ENCODE peak calls at places on chromosomes 13 and 19, in nine cellular contexts. One of them, this sample, is unnamed.

GRCh38 chr13:74200081-74200480 is 65.9 kb upstream of the KLF12 start:
- DNase-seq in uterus: no peak
- DNase-seq in tibial nerve: no peak
- DNase-seq in AG10803: peak
- DNase-seq in thoracic aorta: no peak
- DNase-seq in coronary artery: no peak
- DNase-seq in esophagus squamous epithelium: no peak
- DNase-seq in A549: no peak
- DNase-seq in cardiac fibroblast: no peak
- DNase-seq in this sample: no peak

GRCh38 chr19:3061214-3062161 is 807 bp downstream of the TLE5 start:
- DNase-seq in uterus: peak
- DNase-seq in tibial nerve: no peak
- DNase-seq in AG10803: peak
- DNase-seq in thoracic aorta: no peak
- DNase-seq in coronary artery: no peak
- DNase-seq in esophagus squamous epithelium: no peak
- DNase-seq in A549: no peak
- DNase-seq in cardiac fibroblast: peak
- DNase-seq in this sample: peak

GRCh38 chr19:45405435-45406164 is 731 bp upstream of the PPP1R13L start:
- DNase-seq in uterus: peak
- DNase-seq in tibial nerve: peak
- DNase-seq in AG10803: peak
- DNase-seq in thoracic aorta: peak
- DNase-seq in coronary artery: peak
- DNase-seq in esophagus squamous epithelium: no peak
- DNase-seq in A549: peak
- DNase-seq in cardiac fibroblast: peak
- DNase-seq in this sample: peak

GRCh38 chr13:88544836-88545235 is 873.7 kb downstream of the SLITRK5 start:
- DNase-seq in uterus: no peak
- DNase-seq in tibial nerve: no peak
- DNase-seq in AG10803: no peak
- DNase-seq in thoracic aorta: no peak
- DNase-seq in coronary artery: no peak
- DNase-seq in esophagus squamous epithelium: no peak
- DNase-seq in A549: no peak
- DNase-seq in cardiac fibroblast: no peak
- DNase-seq in this sample: no peak

GRCh38 chr19:13053761-13054604 is 48.7 kb downstream of the LYL1 start:
- DNase-seq in uterus: peak
- DNase-seq in tibial nerve: peak
- DNase-seq in AG10803: peak
- DNase-seq in thoracic aorta: no peak
- DNase-seq in coronary artery: peak
- DNase-seq in esophagus squamous epithelium: no peak
- DNase-seq in A549: no peak
- DNase-seq in cardiac fibroblast: peak
- DNase-seq in this sample: no peak

GRCh38 chr19:38049105-38049649 is 142.2 kb downstream of the SIPA1L3 start:
- DNase-seq in uterus: no peak
- DNase-seq in tibial nerve: no peak
- DNase-seq in AG10803: peak
- DNase-seq in thoracic aorta: no peak
- DNase-seq in coronary artery: no peak
- DNase-seq in esophagus squamous epithelium: no peak
- DNase-seq in A549: no peak
- DNase-seq in cardiac fibroblast: peak
- DNase-seq in this sample: peak

GRCh38 chr19:5246554-5247155 is 94.0 kb downstream of the PTPRS start:
- DNase-seq in uterus: no peak
- DNase-seq in tibial nerve: no peak
- DNase-seq in AG10803: no peak
- DNase-seq in thoracic aorta: no peak
- DNase-seq in coronary artery: no peak
- DNase-seq in esophagus squamous epithelium: no peak
- DNase-seq in A549: no peak
- DNase-seq in cardiac fibroblast: no peak
- DNase-seq in this sample: no peak

GRCh38 chr19:54164369-54165068 is 5.0 kb upstream of the LENG1 start:
- DNase-seq in uterus: peak
- DNase-seq in tibial nerve: peak
- DNase-seq in AG10803: no peak
- DNase-seq in thoracic aorta: no peak
- DNase-seq in coronary artery: no peak
- DNase-seq in esophagus squamous epithelium: no peak
- DNase-seq in A549: peak
- DNase-seq in cardiac fibroblast: peak
- DNase-seq in this sample: peak

GRCh38 chr13:40910324-40911050 is 108.6 kb downstream of the ELF1 start:
- DNase-seq in uterus: no peak
- DNase-seq in tibial nerve: no peak
- DNase-seq in AG10803: peak
- DNase-seq in thoracic aorta: no peak
- DNase-seq in coronary artery: no peak
- DNase-seq in esophagus squamous epithelium: no peak
- DNase-seq in A549: no peak
- DNase-seq in cardiac fibroblast: peak
- DNase-seq in this sample: peak

GRCh38 chr19:17296278-17296677 is 6.9 kb downstream of the ABHD8 start:
- DNase-seq in uterus: no peak
- DNase-seq in tibial nerve: no peak
- DNase-seq in AG10803: peak
- DNase-seq in thoracic aorta: no peak
- DNase-seq in coronary artery: no peak
- DNase-seq in esophagus squamous epithelium: no peak
- DNase-seq in A549: peak
- DNase-seq in cardiac fibroblast: no peak
- DNase-seq in this sample: no peak

GRCh38 chr19:55544776-55545439 is 435 bp downstream of the SBK3 start:
- DNase-seq in uterus: no peak
- DNase-seq in tibial nerve: no peak
- DNase-seq in AG10803: no peak
- DNase-seq in thoracic aorta: no peak
- DNase-seq in coronary artery: no peak
- DNase-seq in esophagus squamous epithelium: no peak
- DNase-seq in A549: no peak
- DNase-seq in cardiac fibroblast: no peak
- DNase-seq in this sample: no peak

GRCh38 chr19:35061583-35062373 is 20.3 kb downstream of the HPN start:
- DNase-seq in uterus: no peak
- DNase-seq in tibial nerve: no peak
- DNase-seq in AG10803: peak
- DNase-seq in thoracic aorta: no peak
- DNase-seq in coronary artery: no peak
- DNase-seq in esophagus squamous epithelium: no peak
- DNase-seq in A549: no peak
- DNase-seq in cardiac fibroblast: no peak
- DNase-seq in this sample: no peak

GRCh38 chr19:29623726-29624488 is 17.8 kb downstream of the POP4 start:
- DNase-seq in uterus: no peak
- DNase-seq in tibial nerve: no peak
- DNase-seq in AG10803: no peak
- DNase-seq in thoracic aorta: no peak
- DNase-seq in coronary artery: no peak
- DNase-seq in esophagus squamous epithelium: no peak
- DNase-seq in A549: no peak
- DNase-seq in cardiac fibroblast: no peak
- DNase-seq in this sample: peak

GRCh38 chr19:46962030-46962570 is 57.5 kb upstream of the NPAS1 start:
- DNase-seq in uterus: no peak
- DNase-seq in tibial nerve: no peak
- DNase-seq in AG10803: no peak
- DNase-seq in thoracic aorta: no peak
- DNase-seq in coronary artery: no peak
- DNase-seq in esophagus squamous epithelium: no peak
- DNase-seq in A549: no peak
- DNase-seq in cardiac fibroblast: no peak
- DNase-seq in this sample: no peak

GRCh38 chr19:41792513-41793413 is 3.6 kb upstream of the CEACAM3 start:
- DNase-seq in uterus: no peak
- DNase-seq in tibial nerve: peak
- DNase-seq in AG10803: peak
- DNase-seq in thoracic aorta: no peak
- DNase-seq in coronary artery: no peak
- DNase-seq in esophagus squamous epithelium: no peak
- DNase-seq in A549: peak
- DNase-seq in cardiac fibroblast: peak
- DNase-seq in this sample: peak

GRCh38 chr19:45423033-45423588 is 606 bp downstream of the ERCC1 start:
- DNase-seq in uterus: peak
- DNase-seq in tibial nerve: no peak
- DNase-seq in AG10803: no peak
- DNase-seq in thoracic aorta: no peak
- DNase-seq in coronary artery: no peak
- DNase-seq in esophagus squamous epithelium: no peak
- DNase-seq in A549: peak
- DNase-seq in cardiac fibroblast: no peak
- DNase-seq in this sample: no peak

GRCh38 chr13:76884167-76884566 is 2.0 kb downstream of the KCTD12 start:
- DNase-seq in uterus: peak
- DNase-seq in tibial nerve: no peak
- DNase-seq in AG10803: peak
- DNase-seq in thoracic aorta: no peak
- DNase-seq in coronary artery: no peak
- DNase-seq in esophagus squamous epithelium: no peak
- DNase-seq in A549: no peak
- DNase-seq in cardiac fibroblast: peak
- DNase-seq in this sample: peak

GRCh38 chr13:23750383-23751121 is 138.6 kb downstream of the MIPEP start:
- DNase-seq in uterus: no peak
- DNase-seq in tibial nerve: no peak
- DNase-seq in AG10803: no peak
- DNase-seq in thoracic aorta: no peak
- DNase-seq in coronary artery: no peak
- DNase-seq in esophagus squamous epithelium: no peak
- DNase-seq in A549: no peak
- DNase-seq in cardiac fibroblast: peak
- DNase-seq in this sample: no peak

DNA sequence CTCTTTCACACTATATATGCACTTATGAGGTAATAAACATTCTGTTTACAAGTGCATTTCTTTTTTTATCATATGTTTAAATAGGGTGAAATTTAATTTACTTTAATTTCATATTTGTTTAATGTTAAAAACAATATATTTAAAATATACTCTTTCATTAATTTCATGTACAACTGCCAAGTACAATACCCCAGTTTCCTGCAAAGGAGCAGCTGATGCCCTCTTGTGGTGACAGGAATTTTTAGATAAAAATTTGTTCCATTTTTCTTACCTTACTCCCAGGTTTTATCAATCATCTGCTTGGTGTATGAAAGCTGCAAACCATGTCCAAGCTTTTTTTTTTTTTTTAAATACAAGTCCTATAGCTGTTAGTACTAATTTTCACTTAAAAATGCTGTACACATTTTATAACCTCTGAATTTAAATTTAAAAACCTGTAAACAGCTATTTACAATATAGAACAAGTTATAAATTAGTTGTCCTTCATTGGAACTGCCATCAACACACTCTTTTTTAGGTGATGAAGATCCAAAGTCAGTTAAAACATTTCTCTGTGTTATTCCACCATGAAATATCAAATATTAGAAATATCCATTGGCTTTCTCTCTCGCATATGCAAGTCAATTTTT is 4.9 kb downstream of the PCDH20 start:
- DNase-seq in uterus: no peak
- DNase-seq in tibial nerve: no peak
- DNase-seq in AG10803: peak
- DNase-seq in thoracic aorta: no peak
- DNase-seq in coronary artery: no peak
- DNase-seq in esophagus squamous epithelium: no peak
- DNase-seq in A549: no peak
- DNase-seq in cardiac fibroblast: peak
- DNase-seq in this sample: peak
- TF ChIP-seq CTCF in uterus: no peak
- TF ChIP-seq CTCF in tibial nerve: peak
- TF ChIP-seq CTCF in AG10803: peak
- TF ChIP-seq CTCF in thoracic aorta: peak
- TF ChIP-seq CTCF in coronary artery: no peak
- TF ChIP-seq CTCF in esophagus squamous epithelium: peak
- TF ChIP-seq CTCF in A549: peak
- TF ChIP-seq CTCF in cardiac fibroblast: peak
- TF ChIP-seq CTCF in this sample: peak

GRCh38 chr19:21323000-21323399 is 6.2 kb downstream of the ZNF708 start:
- DNase-seq in uterus: no peak
- DNase-seq in tibial nerve: no peak
- DNase-seq in AG10803: no peak
- DNase-seq in thoracic aorta: no peak
- DNase-seq in coronary artery: no peak
- DNase-seq in esophagus squamous epithelium: no peak
- DNase-seq in A549: no peak
- DNase-seq in cardiac fibroblast: no peak
- DNase-seq in this sample: no peak
- H3K4me3 ChIP-seq in uterus: no peak
- H3K4me3 ChIP-seq in tibial nerve: no peak
- H3K4me3 ChIP-seq in AG10803: no peak
- H3K4me3 ChIP-seq in thoracic aorta: no peak
- H3K4me3 ChIP-seq in coronary artery: no peak
- H3K4me3 ChIP-seq in esophagus squamous epithelium: no peak
- H3K4me3 ChIP-seq in A549: no peak
- H3K4me3 ChIP-seq in cardiac fibroblast: no peak
- H3K4me3 ChIP-seq in this sample: no peak

GRCh38 chr13:51849145-51850101 is 4.4 kb upstream of the TMEM272 start:
- DNase-seq in uterus: no peak
- DNase-seq in tibial nerve: no peak
- DNase-seq in AG10803: no peak
- DNase-seq in thoracic aorta: no peak
- DNase-seq in coronary artery: no peak
- DNase-seq in esophagus squamous epithelium: no peak
- DNase-seq in A549: peak
- DNase-seq in cardiac fibroblast: peak
- DNase-seq in this sample: peak
- TF ChIP-seq CTCF in uterus: no peak
- TF ChIP-seq CTCF in tibial nerve: no peak
- TF ChIP-seq CTCF in AG10803: peak
- TF ChIP-seq CTCF in thoracic aorta: no peak
- TF ChIP-seq CTCF in coronary artery: no peak
- TF ChIP-seq CTCF in esophagus squamous epithelium: peak
- TF ChIP-seq CTCF in A549: peak
- TF ChIP-seq CTCF in cardiac fibroblast: peak
- TF ChIP-seq CTCF in this sample: peak

GRCh38 chr13:21852043-21852442 is 181.2 kb downstream of the FGF9 start:
- DNase-seq in uterus: no peak
- DNase-seq in tibial nerve: no peak
- DNase-seq in AG10803: peak
- DNase-seq in thoracic aorta: no peak
- DNase-seq in coronary artery: no peak
- DNase-seq in esophagus squamous epithelium: no peak
- DNase-seq in A549: no peak
- DNase-seq in cardiac fibroblast: no peak
- DNase-seq in this sample: no peak

GRCh38 chr13:21849323-21849722 is 178.4 kb downstream of the FGF9 start:
- DNase-seq in uterus: no peak
- DNase-seq in tibial nerve: no peak
- DNase-seq in AG10803: peak
- DNase-seq in thoracic aorta: no peak
- DNase-seq in coronary artery: no peak
- DNase-seq in esophagus squamous epithelium: no peak
- DNase-seq in A549: no peak
- DNase-seq in cardiac fibroblast: peak
- DNase-seq in this sample: peak

GRCh38 chr13:21850013-21851006 is 179.4 kb downstream of the FGF9 start:
- DNase-seq in uterus: no peak
- DNase-seq in tibial nerve: no peak
- DNase-seq in AG10803: peak
- DNase-seq in thoracic aorta: no peak
- DNase-seq in coronary artery: no peak
- DNase-seq in esophagus squamous epithelium: no peak
- DNase-seq in A549: no peak
- DNase-seq in cardiac fibroblast: no peak
- DNase-seq in this sample: no peak

GRCh38 chr13:21846605-21847004 is 175.7 kb downstream of the FGF9 start:
- DNase-seq in uterus: no peak
- DNase-seq in tibial nerve: no peak
- DNase-seq in AG10803: no peak
- DNase-seq in thoracic aorta: no peak
- DNase-seq in coronary artery: no peak
- DNase-seq in esophagus squamous epithelium: no peak
- DNase-seq in A549: no peak
- DNase-seq in cardiac fibroblast: no peak
- DNase-seq in this sample: no peak
- H3K4me3 ChIP-seq in uterus: no peak
- H3K4me3 ChIP-seq in tibial nerve: no peak
- H3K4me3 ChIP-seq in AG10803: no peak
- H3K4me3 ChIP-seq in thoracic aorta: no peak
- H3K4me3 ChIP-seq in coronary artery: no peak
- H3K4me3 ChIP-seq in esophagus squamous epithelium: no peak
- H3K4me3 ChIP-seq in A549: no peak
- H3K4me3 ChIP-seq in cardiac fibroblast: no peak
- H3K4me3 ChIP-seq in this sample: no peak